ENCODE peak calls at places on chromosomes 13 and 19, in ten cellular contexts. One of them, this sample, is unnamed.

GRCh38 chr19:32607479-32607878 is 26.5 kb downstream of the PDCD5 start:
- DNase-seq in mucosa of descending colon: no peak
- DNase-seq in CD4-positive, alpha-beta T cell: no peak
- DNase-seq in AG10803: no peak
- DNase-seq in fibroblast of pulmonary artery: no peak
- DNase-seq in glutamatergic neuron: no peak
- DNase-seq in fibroblast of mammary gland: no peak
- DNase-seq in upper lobe of right lung: peak; percentile 52
- DNase-seq in esophagus squamous epithelium: no peak
- DNase-seq in suprapubic skin: no peak
- DNase-seq in this sample: no peak

GRCh38 chr13:28401303-28402056 is 93.4 kb downstream of the FLT1 start:
- DNase-seq in mucosa of descending colon: no peak
- DNase-seq in CD4-positive, alpha-beta T cell: no peak
- DNase-seq in AG10803: peak; percentile 84
- DNase-seq in fibroblast of pulmonary artery: peak; percentile 92
- DNase-seq in glutamatergic neuron: no peak
- DNase-seq in fibroblast of mammary gland: peak; percentile 82
- DNase-seq in upper lobe of right lung: no peak
- DNase-seq in esophagus squamous epithelium: no peak
- DNase-seq in suprapubic skin: no peak
- DNase-seq in this sample: no peak

GRCh38 chr19:49361438-49362047 is 673 bp downstream of the TEAD2 start:
- DNase-seq in mucosa of descending colon: peak; percentile 87
- DNase-seq in CD4-positive, alpha-beta T cell: no peak
- DNase-seq in AG10803: peak; percentile 81
- DNase-seq in fibroblast of pulmonary artery: peak; percentile 88
- DNase-seq in glutamatergic neuron: peak; percentile 80
- DNase-seq in fibroblast of mammary gland: peak; percentile 69
- DNase-seq in upper lobe of right lung: peak; percentile 88
- DNase-seq in esophagus squamous epithelium: no peak
- DNase-seq in suprapubic skin: peak; percentile 89
- DNase-seq in this sample: no peak

GRCh38 chr13:49292742-49293498 is 45.2 kb downstream of the CDADC1 start:
- DNase-seq in mucosa of descending colon: no peak
- DNase-seq in CD4-positive, alpha-beta T cell: no peak
- DNase-seq in AG10803: peak; percentile 36
- DNase-seq in fibroblast of pulmonary artery: peak; percentile 92
- DNase-seq in glutamatergic neuron: peak; percentile 53
- DNase-seq in fibroblast of mammary gland: peak; percentile 74
- DNase-seq in upper lobe of right lung: no peak
- DNase-seq in esophagus squamous epithelium: no peak
- DNase-seq in suprapubic skin: no peak
- DNase-seq in this sample: no peak

GRCh38 chr19:677601-678380 is 1.6 kb downstream of the FSTL3 start:
- DNase-seq in mucosa of descending colon: no peak
- DNase-seq in CD4-positive, alpha-beta T cell: no peak
- DNase-seq in AG10803: no peak
- DNase-seq in fibroblast of pulmonary artery: no peak
- DNase-seq in glutamatergic neuron: no peak
- DNase-seq in fibroblast of mammary gland: no peak
- DNase-seq in upper lobe of right lung: peak; percentile 78
- DNase-seq in esophagus squamous epithelium: no peak
- DNase-seq in suprapubic skin: peak; percentile 77
- DNase-seq in this sample: no peak

GRCh38 chr19:38351865-38352395 is 16.3 kb downstream of the CATSPERG start:
- DNase-seq in mucosa of descending colon: no peak
- DNase-seq in CD4-positive, alpha-beta T cell: no peak
- DNase-seq in AG10803: no peak
- DNase-seq in fibroblast of pulmonary artery: no peak
- DNase-seq in glutamatergic neuron: peak; percentile 55
- DNase-seq in fibroblast of mammary gland: no peak
- DNase-seq in upper lobe of right lung: no peak
- DNase-seq in esophagus squamous epithelium: no peak
- DNase-seq in suprapubic skin: no peak
- DNase-seq in this sample: no peak

GRCh38 chr19:35105411-35106290 is 10.0 kb upstream of the FXYD3 start:
- DNase-seq in mucosa of descending colon: no peak
- DNase-seq in CD4-positive, alpha-beta T cell: no peak
- DNase-seq in AG10803: no peak
- DNase-seq in fibroblast of pulmonary artery: no peak
- DNase-seq in glutamatergic neuron: no peak
- DNase-seq in fibroblast of mammary gland: no peak
- DNase-seq in upper lobe of right lung: no peak
- DNase-seq in esophagus squamous epithelium: no peak
- DNase-seq in suprapubic skin: no peak
- DNase-seq in this sample: no peak

GRCh38 chr13:72651196-72651595 is 76.2 kb downstream of the MZT1 start:
- DNase-seq in mucosa of descending colon: no peak
- DNase-seq in CD4-positive, alpha-beta T cell: no peak
- DNase-seq in AG10803: no peak
- DNase-seq in fibroblast of pulmonary artery: peak; percentile 5
- DNase-seq in glutamatergic neuron: no peak
- DNase-seq in fibroblast of mammary gland: peak; percentile 0
- DNase-seq in upper lobe of right lung: no peak
- DNase-seq in esophagus squamous epithelium: no peak
- DNase-seq in suprapubic skin: no peak
- DNase-seq in this sample: no peak

GRCh38 chr19:22545751-22546150 is 88.4 kb upstream of the ZNF492 start:
- DNase-seq in mucosa of descending colon: no peak
- DNase-seq in CD4-positive, alpha-beta T cell: no peak
- DNase-seq in AG10803: no peak
- DNase-seq in fibroblast of pulmonary artery: peak; percentile 0
- DNase-seq in glutamatergic neuron: no peak
- DNase-seq in fibroblast of mammary gland: peak; percentile 14
- DNase-seq in upper lobe of right lung: no peak
- DNase-seq in esophagus squamous epithelium: no peak
- DNase-seq in suprapubic skin: no peak
- DNase-seq in this sample: peak; percentile 32

GRCh38 chr13:79631260-79631659 is 150.3 kb downstream of the NDFIP2 start:
- DNase-seq in mucosa of descending colon: no peak
- DNase-seq in CD4-positive, alpha-beta T cell: no peak
- DNase-seq in AG10803: peak; percentile 73
- DNase-seq in fibroblast of pulmonary artery: peak; percentile 89
- DNase-seq in glutamatergic neuron: no peak
- DNase-seq in fibroblast of mammary gland: peak; percentile 73
- DNase-seq in upper lobe of right lung: no peak
- DNase-seq in esophagus squamous epithelium: no peak
- DNase-seq in suprapubic skin: no peak
- DNase-seq in this sample: no peak

GRCh38 chr19:38202504-38202903 is 21.5 kb downstream of the DPF1 start:
- DNase-seq in mucosa of descending colon: no peak
- DNase-seq in CD4-positive, alpha-beta T cell: no peak
- DNase-seq in AG10803: no peak
- DNase-seq in fibroblast of pulmonary artery: no peak
- DNase-seq in glutamatergic neuron: no peak
- DNase-seq in fibroblast of mammary gland: no peak
- DNase-seq in upper lobe of right lung: no peak
- DNase-seq in esophagus squamous epithelium: no peak
- DNase-seq in suprapubic skin: no peak
- DNase-seq in this sample: no peak

GRCh38 chr13:75934889-75935288 is 298.8 kb downstream of the LMO7 start:
- DNase-seq in mucosa of descending colon: no peak
- DNase-seq in CD4-positive, alpha-beta T cell: no peak
- DNase-seq in AG10803: peak; percentile 23
- DNase-seq in fibroblast of pulmonary artery: no peak
- DNase-seq in glutamatergic neuron: no peak
- DNase-seq in fibroblast of mammary gland: peak; percentile 71
- DNase-seq in upper lobe of right lung: no peak
- DNase-seq in esophagus squamous epithelium: no peak
- DNase-seq in suprapubic skin: no peak
- DNase-seq in this sample: no peak

GRCh38 chr19:40614595-40615411 is 13.6 kb downstream of the LTBP4 start:
- DNase-seq in mucosa of descending colon: peak; percentile 94
- DNase-seq in CD4-positive, alpha-beta T cell: peak; percentile 56
- DNase-seq in AG10803: peak; percentile 97
- DNase-seq in fibroblast of pulmonary artery: peak; percentile 98
- DNase-seq in glutamatergic neuron: peak; percentile 83
- DNase-seq in fibroblast of mammary gland: peak; percentile 98
- DNase-seq in upper lobe of right lung: peak; percentile 82
- DNase-seq in esophagus squamous epithelium: peak; percentile 27
- DNase-seq in suprapubic skin: peak; percentile 93
- DNase-seq in this sample: peak; percentile 82

GRCh38 chr19:54014920-54015560 is 23.6 kb downstream of the CACNG6 start:
- DNase-seq in mucosa of descending colon: no peak
- DNase-seq in CD4-positive, alpha-beta T cell: no peak
- DNase-seq in AG10803: no peak
- DNase-seq in fibroblast of pulmonary artery: no peak
- DNase-seq in glutamatergic neuron: peak; percentile 68
- DNase-seq in fibroblast of mammary gland: no peak
- DNase-seq in upper lobe of right lung: no peak
- DNase-seq in esophagus squamous epithelium: no peak
- DNase-seq in suprapubic skin: no peak
- DNase-seq in this sample: no peak

GRCh38 chr19:37334179-37335071 is 36.5 kb upstream of the ZNF527 start:
- DNase-seq in mucosa of descending colon: peak; percentile 89
- DNase-seq in CD4-positive, alpha-beta T cell: peak; percentile 81
- DNase-seq in AG10803: peak; percentile 83
- DNase-seq in fibroblast of pulmonary artery: peak; percentile 92
- DNase-seq in glutamatergic neuron: peak; percentile 90
- DNase-seq in fibroblast of mammary gland: peak; percentile 89
- DNase-seq in upper lobe of right lung: peak; percentile 87
- DNase-seq in esophagus squamous epithelium: peak; percentile 60
- DNase-seq in suprapubic skin: peak; percentile 95
- DNase-seq in this sample: peak; percentile 90

GRCh38 chr13:110108348-110109139 is 198.4 kb downstream of the COL4A1 start:
- DNase-seq in mucosa of descending colon: peak; percentile 67
- DNase-seq in CD4-positive, alpha-beta T cell: no peak
- DNase-seq in AG10803: peak; percentile 90
- DNase-seq in fibroblast of pulmonary artery: peak; percentile 93
- DNase-seq in glutamatergic neuron: peak; percentile 84
- DNase-seq in fibroblast of mammary gland: peak; percentile 90
- DNase-seq in upper lobe of right lung: peak; percentile 86
- DNase-seq in esophagus squamous epithelium: no peak
- DNase-seq in suprapubic skin: peak; percentile 87
- DNase-seq in this sample: peak; percentile 54

GRCh38 chr13:70108276-70108845 is at the start of gene KLHL1:
- DNase-seq in mucosa of descending colon: no peak
- DNase-seq in CD4-positive, alpha-beta T cell: no peak
- DNase-seq in AG10803: no peak
- DNase-seq in fibroblast of pulmonary artery: no peak
- DNase-seq in glutamatergic neuron: peak; percentile 31
- DNase-seq in fibroblast of mammary gland: no peak
- DNase-seq in upper lobe of right lung: no peak
- DNase-seq in esophagus squamous epithelium: no peak
- DNase-seq in suprapubic skin: no peak
- DNase-seq in this sample: no peak

DNA sequence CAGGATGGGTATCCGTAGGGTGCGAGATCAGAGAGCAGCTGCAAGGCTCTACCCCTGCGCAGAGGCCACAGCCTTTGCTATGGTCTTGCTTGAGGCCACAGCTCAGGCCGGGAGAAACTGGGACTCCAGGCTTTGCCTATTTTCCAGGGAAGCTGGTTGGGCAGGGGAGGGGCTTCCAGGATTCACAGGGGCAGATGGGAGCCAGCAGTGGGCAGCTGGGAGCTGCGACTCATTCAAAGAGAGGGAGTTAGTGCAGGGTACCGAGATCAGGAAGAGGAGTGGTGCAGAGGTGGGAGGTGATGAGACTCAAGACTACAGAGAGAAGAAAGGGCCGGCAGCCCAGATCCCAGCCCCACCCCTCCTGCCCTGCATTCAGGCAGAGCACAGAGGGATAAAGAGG is 12.1 kb downstream of the ADGRE5 start:
- DNase-seq in mucosa of descending colon: no peak
- DNase-seq in CD4-positive, alpha-beta T cell: no peak
- DNase-seq in AG10803: no peak
- DNase-seq in fibroblast of pulmonary artery: no peak
- DNase-seq in glutamatergic neuron: peak; percentile 78
- DNase-seq in fibroblast of mammary gland: no peak
- DNase-seq in upper lobe of right lung: no peak
- DNase-seq in esophagus squamous epithelium: no peak
- DNase-seq in suprapubic skin: no peak
- DNase-seq in this sample: peak; percentile 4
- TF ChIP-seq CTCF in mucosa of descending colon: no peak
- TF ChIP-seq CTCF in CD4-positive, alpha-beta T cell: no peak
- TF ChIP-seq CTCF in AG10803: no peak
- TF ChIP-seq CTCF in fibroblast of pulmonary artery: no peak
- TF ChIP-seq CTCF in glutamatergic neuron: no peak
- TF ChIP-seq CTCF in fibroblast of mammary gland: no peak
- TF ChIP-seq CTCF in upper lobe of right lung: no peak
- TF ChIP-seq CTCF in esophagus squamous epithelium: no peak
- TF ChIP-seq CTCF in suprapubic skin: no peak
- TF ChIP-seq CTCF in this sample: no peak

DNA sequence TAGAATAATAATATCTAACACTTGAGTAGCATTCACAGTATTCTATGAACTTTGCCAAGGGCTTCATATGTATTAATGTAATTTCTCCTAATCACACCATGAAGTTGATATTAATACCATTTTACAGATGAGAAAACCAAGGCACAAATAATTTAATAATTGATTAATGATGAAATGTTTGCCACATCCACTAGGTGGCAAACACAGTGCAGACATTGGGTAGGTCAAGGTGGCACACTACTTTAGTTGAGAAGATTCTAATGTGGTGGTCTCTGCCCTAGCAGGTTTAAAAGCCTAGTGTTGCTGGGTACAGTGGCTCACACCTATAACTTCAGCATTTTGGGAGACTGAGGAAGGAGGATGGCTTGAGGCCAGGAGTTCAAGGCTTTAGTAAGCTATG is 412.4 kb downstream of the SUCLA2 start:
- DNase-seq in mucosa of descending colon: no peak
- DNase-seq in CD4-positive, alpha-beta T cell: no peak
- DNase-seq in AG10803: no peak
- DNase-seq in fibroblast of pulmonary artery: no peak
- DNase-seq in glutamatergic neuron: no peak
- DNase-seq in fibroblast of mammary gland: no peak
- DNase-seq in upper lobe of right lung: no peak
- DNase-seq in esophagus squamous epithelium: no peak
- DNase-seq in suprapubic skin: no peak
- DNase-seq in this sample: no peak
- TF ChIP-seq CTCF in mucosa of descending colon: no peak
- TF ChIP-seq CTCF in CD4-positive, alpha-beta T cell: no peak
- TF ChIP-seq CTCF in AG10803: no peak
- TF ChIP-seq CTCF in fibroblast of pulmonary artery: peak; percentile 7
- TF ChIP-seq CTCF in glutamatergic neuron: peak; percentile 37
- TF ChIP-seq CTCF in fibroblast of mammary gland: peak; percentile 29
- TF ChIP-seq CTCF in upper lobe of right lung: no peak
- TF ChIP-seq CTCF in esophagus squamous epithelium: no peak
- TF ChIP-seq CTCF in suprapubic skin: no peak
- TF ChIP-seq CTCF in this sample: no peak

DNA sequence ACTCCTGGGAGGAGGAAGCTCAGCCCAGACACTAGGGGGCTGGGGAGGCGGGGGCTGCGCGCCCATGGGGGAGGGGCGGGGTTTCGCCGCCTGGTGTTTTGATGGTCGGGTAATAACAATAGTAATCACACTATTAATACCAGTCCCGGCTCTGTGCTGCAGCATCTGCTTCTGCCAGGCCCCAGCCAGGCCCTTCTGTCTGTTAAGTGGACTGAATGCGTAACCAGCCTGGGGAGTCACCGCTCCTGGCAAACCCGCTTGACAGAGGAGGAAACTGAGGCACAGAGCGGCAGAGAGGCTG is 8.7 kb downstream of the NPAS1 start:
- DNase-seq in mucosa of descending colon: no peak
- DNase-seq in CD4-positive, alpha-beta T cell: no peak
- DNase-seq in AG10803: no peak
- DNase-seq in fibroblast of pulmonary artery: no peak
- DNase-seq in glutamatergic neuron: peak; percentile 58
- DNase-seq in fibroblast of mammary gland: no peak
- DNase-seq in upper lobe of right lung: no peak
- DNase-seq in esophagus squamous epithelium: no peak
- DNase-seq in suprapubic skin: no peak
- DNase-seq in this sample: no peak
- TF ChIP-seq CTCF in mucosa of descending colon: no peak
- TF ChIP-seq CTCF in CD4-positive, alpha-beta T cell: no peak
- TF ChIP-seq CTCF in AG10803: no peak
- TF ChIP-seq CTCF in fibroblast of pulmonary artery: no peak
- TF ChIP-seq CTCF in glutamatergic neuron: no peak
- TF ChIP-seq CTCF in fibroblast of mammary gland: no peak
- TF ChIP-seq CTCF in upper lobe of right lung: no peak
- TF ChIP-seq CTCF in esophagus squamous epithelium: no peak
- TF ChIP-seq CTCF in suprapubic skin: no peak
- TF ChIP-seq CTCF in this sample: no peak

GRCh38 chr19:7500811-7501450 is 12.1 kb upstream of the PEX11G start:
- DNase-seq in mucosa of descending colon: peak; percentile 87
- DNase-seq in CD4-positive, alpha-beta T cell: no peak
- DNase-seq in AG10803: no peak
- DNase-seq in fibroblast of pulmonary artery: no peak
- DNase-seq in glutamatergic neuron: peak; percentile 88
- DNase-seq in fibroblast of mammary gland: peak; percentile 29
- DNase-seq in upper lobe of right lung: peak; percentile 76
- DNase-seq in esophagus squamous epithelium: no peak
- DNase-seq in suprapubic skin: no peak
- DNase-seq in this sample: peak; percentile 75
- TF ChIP-seq CTCF in mucosa of descending colon: no peak
- TF ChIP-seq CTCF in CD4-positive, alpha-beta T cell: no peak
- TF ChIP-seq CTCF in AG10803: no peak
- TF ChIP-seq CTCF in fibroblast of pulmonary artery: no peak
- TF ChIP-seq CTCF in glutamatergic neuron: peak; percentile 15
- TF ChIP-seq CTCF in fibroblast of mammary gland: no peak
- TF ChIP-seq CTCF in upper lobe of right lung: no peak
- TF ChIP-seq CTCF in esophagus squamous epithelium: no peak
- TF ChIP-seq CTCF in suprapubic skin: peak; percentile 4
- TF ChIP-seq CTCF in this sample: no peak